ENCODE peak calls at places on chromosomes 6 and 20, in ten cellular contexts. V is fibroblast of the aortic adventitia; T is cardiac fibroblast; C is B cell; Z is stimulated activated CD8-positive, alpha-beta memory T cell treated with anti-CD3 and anti-CD28 coated beads, Interleukin-15, amount 100 ng/mL, for 1 hour; I is endothelial cell; D is GM20000; R is uterus; E is effector memory CD8-positive, alpha-beta T cell; L is NCI-H2081. W is an unnamed sample.

GRCh38 chr6:74735304-74735703 is 470.5 kb downstream of the COL12A1 start:
- DNase-seq in V (peak), T (peak), C (no peak), Z (no peak), I (no peak), D (no peak), R (peak), E (no peak), L (no peak), W (peak)

GRCh38 chr6:168133186-168133585 is 54.2 kb upstream of the FRMD1 start:
- DNase-seq in V (peak), T (peak), C (no peak), Z (no peak), I (no peak), D (no peak), R (peak), E (no peak), L (no peak), W (peak)

GRCh38 chr20:62875419-62876355 is 14.1 kb upstream of the TCFL5 start:
- DNase-seq in V (peak), T (peak), C (no peak), Z (no peak), I (peak), D (no peak), R (peak), E (no peak), L (peak), W (peak)

GRCh38 chr6:20038385-20038784 is 173.9 kb downstream of the MBOAT1 start:
- DNase-seq in V (no peak), T (no peak), C (no peak), Z (no peak), I (no peak), D (no peak), R (no peak), E (no peak), L (no peak), W (no peak)

GRCh38 chr6:50264995-50265571 is 215.4 kb upstream of the DEFB112 start:
- DNase-seq in V (no peak), T (peak), C (no peak), Z (no peak), I (peak), D (no peak), R (no peak), E (no peak), L (no peak), W (no peak)

GRCh38 chr6:33075208-33075567 is 602 bp upstream of the HLA-DPB1 start:
- DNase-seq in V (no peak), T (no peak), C (no peak), Z (no peak), I (no peak), D (no peak), R (no peak), E (no peak), L (no peak), W (no peak)

GRCh38 chr20:34074101-34074760 is 37.8 kb downstream of the EIF2S2 start:
- DNase-seq in V (no peak), T (no peak), C (no peak), Z (no peak), I (no peak), D (no peak), R (no peak), E (no peak), L (no peak), W (peak)

GRCh38 chr6:122372647-122373046 is 26.8 kb upstream of the HSF2 start:
- DNase-seq in V (peak), T (peak), C (no peak), Z (no peak), I (no peak), D (no peak), R (no peak), E (no peak), L (peak), W (peak)

GRCh38 chr20:17452441-17452840 is 78.7 kb downstream of the BFSP1 start:
- DNase-seq in V (no peak), T (no peak), C (no peak), Z (no peak), I (no peak), D (no peak), R (no peak), E (no peak), L (no peak), W (no peak)

GRCh38 chr6:119325559-119326240 is 23.9 kb downstream of the MAN1A1 start:
- DNase-seq in V (no peak), T (no peak), C (no peak), Z (no peak), I (no peak), D (no peak), R (no peak), E (no peak), L (no peak), W (no peak)

GRCh38 chr6:129849456-129849855 is 11.7 kb downstream of the TMEM244 start:
- DNase-seq in V (peak), T (peak), C (no peak), Z (no peak), I (no peak), D (no peak), R (no peak), E (no peak), L (peak), W (peak)

GRCh38 chr6:89843070-89843469 is 13.4 kb downstream of the CASP8AP2 start:
- DNase-seq in V (peak), T (peak), C (no peak), Z (no peak), I (no peak), D (no peak), R (no peak), E (no peak), L (no peak), W (peak)

GRCh38 chr6:37103169-37104039 is 66.5 kb upstream of the PIM1 start:
- DNase-seq in V (peak), T (no peak), C (peak), Z (no peak), I (peak), D (peak), R (peak), E (no peak), L (peak), W (no peak)

GRCh38 chr20:47870475-47870874 is 85.2 kb upstream of the SULF2 start:
- DNase-seq in V (no peak), T (no peak), C (no peak), Z (no peak), I (no peak), D (no peak), R (no peak), E (no peak), L (no peak), W (no peak)

GRCh38 chr6:13769655-13770053 is 44.7 kb downstream of the MCUR1 start:
- DNase-seq in V (no peak), T (no peak), C (no peak), Z (peak), I (peak), D (no peak), R (no peak), E (no peak), L (no peak), W (no peak)

GRCh38 chr6:101543796-101544195 is 150.3 kb downstream of the GRIK2 start:
- DNase-seq in V (no peak), T (no peak), C (no peak), Z (no peak), I (no peak), D (no peak), R (no peak), E (no peak), L (peak), W (no peak)

GRCh38 chr6:44049989-44050871 is 77.0 kb downstream of the MRPL14 start:
- DNase-seq in V (peak), T (no peak), C (no peak), Z (no peak), I (no peak), D (no peak), R (no peak), E (no peak), L (no peak), W (peak)

GRCh38 chr6:19013011-19013410 is 625.9 kb downstream of the RNF144B start:
- DNase-seq in V (no peak), T (no peak), C (no peak), Z (no peak), I (no peak), D (no peak), R (no peak), E (no peak), L (no peak), W (peak)

GRCh38 chr6:44811456-44811855 is 423.9 kb downstream of the CDC5L start:
- DNase-seq in V (no peak), T (no peak), C (no peak), Z (no peak), I (no peak), D (no peak), R (no peak), E (no peak), L (no peak), W (no peak)

GRCh38 chr20:22585786-22586493 is 1.6 kb upstream of the FOXA2 start:
- DNase-seq in V (no peak), T (no peak), C (no peak), Z (no peak), I (no peak), D (no peak), R (no peak), E (no peak), L (peak), W (no peak)

GRCh38 chr6:71419954-71420692 is 131.5 kb downstream of the OGFRL1 start:
- DNase-seq in V (no peak), T (peak), C (peak), Z (no peak), I (peak), D (peak), R (peak), E (no peak), L (peak), W (peak)

GRCh38 chr6:111503194-111503593 is 20.2 kb upstream of the REV3L start:
- DNase-seq in V (no peak), T (no peak), C (no peak), Z (no peak), I (no peak), D (no peak), R (no peak), E (no peak), L (no peak), W (peak)

GRCh38 chr6:145453376-145453775 is 281.9 kb downstream of the EPM2A start:
- DNase-seq in V (no peak), T (peak), C (no peak), Z (no peak), I (no peak), D (no peak), R (no peak), E (no peak), L (no peak), W (peak)

GRCh38 chr6:31462964-31463940 is 34.7 kb upstream of the MICB start:
- DNase-seq in V (peak), T (peak), C (peak), Z (peak), I (peak), D (peak), R (peak), E (peak), L (peak), W (peak)

GRCh38 chr20:3202965-3203314 is 1.5 kb downstream of the DDRGK1 start:
- DNase-seq in V (no peak), T (no peak), C (peak), Z (no peak), I (no peak), D (no peak), R (no peak), E (no peak), L (peak), W (no peak)

GRCh38 chr6:133244502-133244901 is 3.3 kb downstream of the EYA4 start:
- DNase-seq in V (no peak), T (no peak), C (no peak), Z (no peak), I (no peak), D (no peak), R (no peak), E (no peak), L (no peak), W (no peak)

GRCh38 chr6:162485464-162485863 is 242.1 kb downstream of the PRKN start:
- DNase-seq in V (no peak), T (no peak), C (no peak), Z (no peak), I (no peak), D (no peak), R (no peak), E (no peak), L (no peak), W (no peak)

GRCh38 chr6:160137989-160138835 is 16.6 kb downstream of the SLC22A1 start:
- DNase-seq in V (peak), T (peak), C (no peak), Z (peak), I (peak), D (peak), R (peak), E (peak), L (peak), W (peak)

GRCh38 chr6:149387787-149388512 is 12.1 kb upstream of the SUMO4 start:
- DNase-seq in V (no peak), T (no peak), C (no peak), Z (no peak), I (no peak), D (no peak), R (no peak), E (no peak), L (no peak), W (no peak)

GRCh38 chr6:130027948-130028347 is 9.6 kb downstream of the L3MBTL3 start:
- DNase-seq in V (no peak), T (no peak), C (no peak), Z (no peak), I (no peak), D (peak), R (no peak), E (no peak), L (no peak), W (no peak)

GRCh38 chr6:1387632-1388031 is 1.7 kb upstream of the FOXF2 start:
- DNase-seq in V (no peak), T (no peak), C (no peak), Z (no peak), I (no peak), D (peak), R (no peak), E (no peak), L (no peak), W (no peak)

GRCh38 chr20:52958206-52958605 is 14.0 kb upstream of the TSHZ2 start:
- DNase-seq in V (no peak), T (no peak), C (no peak), Z (no peak), I (no peak), D (no peak), R (no peak), E (no peak), L (no peak), W (peak)

GRCh38 chr20:33914871-33915270 is 78.8 kb upstream of the RALY start:
- DNase-seq in V (peak), T (peak), C (no peak), Z (no peak), I (no peak), D (no peak), R (no peak), E (no peak), L (no peak), W (peak)

W was measured in fibroblast of mammary gland.